ENCODE peak calls at places on chromosomes 2 and 18, in four cellular contexts. W is HepG2, S is Panc1, Z is K562. H is an unnamed sample.

GRCh38 chr2:128269358-128270305 is 49.0 kb downstream of the HS6ST1 start:
- DNase-seq in S (no peak), W (no peak), Z (no peak), H (no peak)

GRCh38 chr18:9058426-9058825 is 44.1 kb upstream of the NDUFV2 start:
- DNase-seq in W (no peak), S (no peak), Z (no peak), H (no peak)

GRCh38 chr2:230254152-230254881 is 28.8 kb downstream of the SP140 start:
- DNase-seq in W (no peak), Z (no peak), S (no peak), H (no peak)

GRCh38 chr2:31558401-31559295 is 22.1 kb downstream of the SRD5A2 start:
- DNase-seq in Z (no peak), S (peak), W (peak), H (no peak)

GRCh38 chr2:191195021-191195420 is 44.2 kb upstream of the STAT4 start:
- DNase-seq in S (no peak), W (no peak), Z (no peak), H (no peak)

GRCh38 chr2:176558574-176559140 is 289.4 kb downstream of the MTX2 start:
- DNase-seq in Z (no peak), W (no peak), S (no peak), H (no peak)

GRCh38 chr2:166563894-166564293 is 69.8 kb upstream of the SCN7A start:
- DNase-seq in W (no peak), S (no peak), Z (no peak), H (no peak)

GRCh38 chr2:30465171-30465545 is 18.1 kb downstream of the LCLAT1 start:
- DNase-seq in W (no peak), S (no peak), Z (no peak), H (no peak)

GRCh38 chr2:230823264-230823964 is 41.3 kb upstream of the ITM2C start:
- DNase-seq in Z (no peak), S (no peak), W (no peak), H (no peak)

GRCh38 chr2:180696005-180696404 is 284.4 kb upstream of the UBE2E3 start:
- DNase-seq in W (no peak), Z (no peak), S (no peak), H (no peak)

GRCh38 chr18:3511980-3512379 is 62.0 kb downstream of the TGIF1 start:
- DNase-seq in Z (peak), W (no peak), S (no peak), H (no peak)

GRCh38 chr18:8703781-8704301 is 1.5 kb upstream of the MTCL1 start:
- DNase-seq in W (peak), S (no peak), Z (no peak), H (no peak)

GRCh38 chr2:137194111-137194510 is 428.8 kb downstream of the THSD7B start:
- DNase-seq in Z (no peak), S (no peak), W (no peak), H (no peak)

GRCh38 chr18:31497711-31498449 is at the start of gene DSG2:
- DNase-seq in S (no peak), Z (peak), W (peak), H (no peak)

GRCh38 chr2:38037757-38038615 is 38.0 kb downstream of the CYP1B1 start:
- DNase-seq in S (no peak), W (no peak), Z (no peak), H (no peak)

GRCh38 chr2:226644342-226644957 is 155.2 kb downstream of the IRS1 start:
- DNase-seq in W (no peak), S (no peak), Z (no peak), H (no peak)

GRCh38 chr18:9992300-9992987 is 78.6 kb downstream of the VAPA start:
- DNase-seq in S (no peak), Z (no peak), W (no peak), H (no peak)

GRCh38 chr2:228377533-228377932 is 196.0 kb upstream of the SPHKAP start:
- DNase-seq in S (no peak), W (no peak), Z (no peak), H (no peak)

GRCh38 chr2:84894758-84895520 is 10.5 kb upstream of the TMSB10 start:
- DNase-seq in Z (no peak), W (no peak), S (no peak), H (no peak)

GRCh38 chr2:240482141-240482540 is 46.7 kb downstream of the GPC1 start:
- DNase-seq in S (no peak), W (no peak), Z (no peak), H (no peak)

GRCh38 chr18:79916128-79916494 is 35.3 kb downstream of the SLC66A2 start:
- DNase-seq in Z (no peak), S (no peak), W (no peak), H (no peak)

GRCh38 chr18:79917351-79918088 is 33.9 kb downstream of the SLC66A2 start:
- DNase-seq in Z (no peak), W (no peak), S (no peak), H (no peak)

GRCh38 chr18:79914614-79915160 is 36.8 kb downstream of the SLC66A2 start:
- DNase-seq in S (no peak), W (no peak), Z (no peak), H (no peak)

GRCh38 chr18:79916546-79917350 is 34.7 kb downstream of the SLC66A2 start:
- DNase-seq in W (no peak), Z (no peak), S (no peak), H (no peak)

DNA sequence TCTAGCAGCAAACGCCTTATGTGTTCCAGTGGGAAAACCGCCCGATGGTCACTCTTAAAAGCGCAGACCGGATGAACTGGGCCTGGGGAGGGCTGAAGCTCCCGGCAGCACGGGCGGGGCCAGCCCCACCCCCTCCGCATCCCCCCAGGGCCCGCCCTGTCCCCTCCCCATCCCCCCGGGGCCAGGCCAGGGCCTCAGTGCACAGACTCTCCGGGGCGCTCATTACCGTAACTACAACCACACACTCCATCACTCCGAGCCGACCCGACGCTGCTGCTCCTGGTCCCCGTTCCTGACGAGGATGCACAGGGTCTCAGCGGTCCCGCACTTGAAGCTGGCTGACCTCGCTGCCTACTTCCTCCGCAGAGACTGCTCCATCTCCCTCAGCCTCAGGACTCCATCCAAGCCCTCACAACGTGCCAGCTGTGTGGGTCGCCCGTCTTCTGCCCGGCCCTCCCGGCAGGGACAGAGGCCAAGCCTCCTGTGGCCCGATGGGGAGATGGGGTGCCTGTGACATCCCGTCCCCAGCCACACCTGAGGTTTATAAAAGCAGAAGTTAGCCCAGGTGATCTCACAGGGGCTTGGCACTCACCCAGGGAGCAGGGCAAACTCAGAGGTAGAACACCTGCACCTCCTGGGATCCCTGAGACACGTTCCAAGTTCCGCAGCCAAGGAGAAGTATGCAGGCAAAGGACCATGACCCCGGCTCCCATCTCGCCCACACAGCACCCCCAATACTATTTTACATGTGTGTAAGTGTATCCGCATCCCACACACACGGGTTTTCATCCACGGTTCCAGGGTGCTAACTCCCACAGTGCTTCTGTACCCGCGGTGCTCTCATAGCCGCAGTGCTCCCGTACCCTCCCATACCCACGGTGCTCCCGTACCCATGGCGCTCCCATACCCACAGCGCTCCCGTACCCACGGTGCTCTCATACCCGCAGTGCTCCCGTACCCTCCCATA is 36.0 kb downstream of the SLC66A2 start:
- DNase-seq in Z (no peak), S (no peak), W (no peak), H (no peak)
- TF ChIP-seq TCF7L2 in Z (no peak), S (no peak), W (no peak), H (no peak)

GRCh38 chr2:67289921-67290371 is 107.2 kb upstream of the ETAA1 start:
- DNase-seq in W (no peak), S (no peak), Z (no peak), H (no peak)
- TF ChIP-seq TCF7L2 in W (no peak), S (no peak), Z (no peak), H (no peak)

GRCh38 chr18:79569720-79570119 is 109.9 kb upstream of the CTDP1 start:
- DNase-seq in W (no peak), S (no peak), Z (no peak), H (no peak)

GRCh38 chr18:79571221-79572092 is 108.1 kb upstream of the CTDP1 start:
- DNase-seq in W (no peak), Z (no peak), S (no peak), H (peak)

GRCh38 chr18:79568543-79569205 is 110.9 kb upstream of the CTDP1 start:
- DNase-seq in W (no peak), S (no peak), Z (no peak), H (no peak)

GRCh38 chr18:79572093-79572780 is 107.4 kb upstream of the CTDP1 start:
- DNase-seq in Z (no peak), S (no peak), W (no peak), H (no peak)

GRCh38 chr18:79570266-79571201 is 109.1 kb upstream of the CTDP1 start:
- DNase-seq in W (no peak), Z (no peak), S (no peak), H (peak)
- TF ChIP-seq TCF7L2 in W (no peak), Z (no peak), S (no peak), H (peak)

DNA sequence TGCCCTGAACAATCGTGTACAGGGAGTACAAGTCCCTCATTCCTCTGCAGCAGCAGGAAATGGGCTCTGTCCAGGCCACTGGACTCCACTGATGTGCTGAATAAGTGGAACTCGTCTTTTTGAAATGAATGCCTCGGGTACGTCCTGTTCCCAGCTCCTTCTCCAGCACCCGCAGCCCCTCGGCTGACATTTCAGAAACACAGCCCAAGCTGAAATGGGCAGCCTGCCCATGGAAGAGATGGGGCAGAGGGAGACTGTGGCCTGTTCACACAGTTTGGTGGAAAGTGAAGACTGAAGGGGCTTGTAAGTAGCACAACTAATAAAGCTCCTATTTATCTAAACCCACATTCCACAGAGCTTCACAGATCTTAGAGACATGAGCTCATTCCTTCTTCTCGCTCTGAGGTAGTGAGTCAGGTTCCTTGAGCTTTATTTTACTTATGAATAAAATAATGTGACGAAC is 498.6 kb downstream of the TXNL1 start:
- DNase-seq in Z (no peak), W (no peak), S (no peak), H (no peak)
- TF ChIP-seq TCF7L2 in Z (no peak), W (no peak), S (no peak), H (no peak)

GRCh38 chr2:23384551-23385349 is at the start of gene KLHL29:
- DNase-seq in W (no peak), S (no peak), Z (peak), H (no peak)

GRCh38 chr2:23386422-23387220 is 1.6 kb downstream of the KLHL29 start:
- DNase-seq in S (no peak), Z (no peak), W (no peak), H (no peak)

GRCh38 chr2:23385748-23386421 is 906 bp downstream of the KLHL29 start:
- DNase-seq in W (no peak), Z (no peak), S (no peak), H (no peak)

GRCh38 chr2:23387221-23387550 is 2.2 kb downstream of the KLHL29 start:
- DNase-seq in W (no peak), S (no peak), Z (no peak), H (no peak)

DNA sequence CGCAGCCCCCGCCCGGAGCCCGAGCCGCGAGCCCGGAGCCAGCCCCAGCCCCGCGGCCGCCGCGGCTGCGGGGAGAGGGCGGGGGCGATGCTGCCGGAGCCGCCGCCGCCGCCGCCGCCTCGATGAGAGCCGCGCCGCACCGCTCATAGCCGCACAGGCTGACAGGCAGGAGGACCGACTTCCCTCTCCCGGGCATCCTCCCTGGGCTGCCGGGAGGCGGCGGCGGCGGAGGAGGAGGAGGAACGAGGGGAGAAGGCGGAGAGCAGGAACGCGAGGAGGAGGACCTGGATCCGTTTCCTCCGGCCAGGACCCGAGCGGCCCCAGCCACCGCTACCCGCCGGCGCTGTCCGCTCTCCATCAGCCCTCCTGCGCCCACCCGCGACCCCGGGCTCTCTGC is 370 bp downstream of the KLHL29 start:
- DNase-seq in W (no peak), Z (no peak), S (no peak), H (no peak)
- TF ChIP-seq TCF7L2 in W (no peak), Z (no peak), S (no peak), H (no peak)

DNA sequence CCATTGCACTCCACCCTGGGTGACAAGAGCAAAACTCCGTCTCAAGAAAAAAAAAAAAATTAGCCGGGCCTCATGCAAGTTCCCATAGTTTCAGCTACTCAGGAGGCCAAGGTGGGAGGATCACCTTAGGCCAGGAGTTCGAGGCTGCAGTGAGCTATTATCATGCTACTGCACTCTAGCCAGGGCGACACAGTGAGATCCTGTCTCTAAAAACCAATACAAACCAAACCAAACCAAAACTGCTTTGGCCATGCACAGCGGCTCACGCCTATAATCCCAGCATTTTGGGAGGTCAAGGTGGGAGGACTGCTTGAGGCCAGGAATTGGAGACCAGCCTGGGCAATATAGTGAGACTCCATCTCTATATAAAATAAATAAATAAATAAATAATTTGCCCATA is 19.1 kb downstream of the NIFK start:
- DNase-seq in W (no peak), S (no peak), Z (no peak), H (no peak)
- TF ChIP-seq TCF7L2 in W (no peak), S (no peak), Z (no peak), H (no peak)